ENCODE peak calls at places on chromosomes 3 and 15, in eight cellular contexts. R, F, D, G, P, K, M and A are unnamed samples.
A peak's percentile ranks its signal among the peaks of the same experiment; 100 is the strongest.

GRCh38 chr15:84914351-84914750 is 29.9 kb downstream of the SLC28A1 start:
- DNase-seq in R (no peak), F (no peak), D (no peak), G (no peak), P (no peak), K (no peak), M (no peak), A (no peak)

GRCh38 chr3:5133689-5134088 is 11.6 kb downstream of the ARL8B start:
- DNase-seq in R (no peak), F (no peak), D (no peak), G (no peak), P (no peak), K (no peak), M (no peak), A (no peak)

GRCh38 chr3:186680869-186681268 is 15.1 kb downstream of the HRG start:
- DNase-seq in R (no peak), F (no peak), D (no peak), G (no peak), P (no peak), K (no peak), M (no peak), A (no peak)

GRCh38 chr3:159856496-159857098 is 132.0 kb upstream of the IL12A start:
- DNase-seq in R (no peak), F (no peak), D (peak; percentile 40), G (no peak), P (no peak), K (no peak), M (no peak), A (no peak)

GRCh38 chr3:52223449-52224408 is 1.7 kb downstream of the TLR9 start:
- DNase-seq in R (no peak), F (no peak), D (no peak), G (no peak), P (no peak), K (peak; percentile 14), M (no peak), A (no peak)

GRCh38 chr3:125107861-125108567 is 52.2 kb upstream of the HEG1 start:
- DNase-seq in R (peak; percentile 79), F (no peak), D (no peak), G (no peak), P (peak; percentile 29), K (no peak), M (peak; percentile 52), A (no peak)

GRCh38 chr3:81799403-81799802 is 38.0 kb upstream of the GBE1 start:
- DNase-seq in R (no peak), F (no peak), D (no peak), G (no peak), P (no peak), K (no peak), M (no peak), A (no peak)

GRCh38 chr3:134315286-134316106 is 58.8 kb downstream of the AMOTL2 start:
- DNase-seq in R (peak; percentile 94), F (peak; percentile 83), D (peak; percentile 66), G (no peak), P (no peak), K (no peak), M (no peak), A (peak; percentile 90)

GRCh38 chr3:152834354-152835310 is at the start of gene P2RY1:
- DNase-seq in R (peak; percentile 20), F (peak; percentile 63), D (peak; percentile 86), G (peak; percentile 35), P (peak; percentile 76), K (peak; percentile 83), M (no peak), A (peak; percentile 80)

GRCh38 chr3:45553469-45553974 is 41.0 kb upstream of the LIMD1 start:
- DNase-seq in R (peak; percentile 49), F (peak; percentile 70), D (no peak), G (no peak), P (no peak), K (peak; percentile 59), M (no peak), A (peak; percentile 78)